ENCODE peak calls at places on chromosomes 7 and 10, in seven cellular contexts. S, J, M, H, G, N and B are unnamed samples.
A peak's percentile ranks its signal among the peaks of the same experiment; 100 is the strongest.

GRCh38 chr10:109126016-109126415 is 797.3 kb downstream of the XPNPEP1 start:
- DNase-seq in M (no peak), H (no peak), N (no peak), J (no peak), G (no peak), S (no peak), B (no peak)

GRCh38 chr7:14210075-14210474 is 220.6 kb upstream of the ETV1 start:
- DNase-seq in H (no peak), M (no peak), S (no peak), N (no peak), G (no peak), J (no peak), B (no peak)

GRCh38 chr7:24865994-24866615 is 108.8 kb upstream of the GSDME start:
- DNase-seq in G (no peak), M (no peak), H (no peak), S (no peak), J (no peak), N (no peak), B (no peak)

GRCh38 chr7:44962483-44963251 is 16.1 kb downstream of the MYO1G start:
- DNase-seq in H (no peak), M (no peak), N (peak; percentile 72), G (peak; percentile 47), S (peak; percentile 42), J (peak; percentile 62), B (no peak)

GRCh38 chr7:91383186-91383585 is 119.0 kb downstream of the FZD1 start:
- DNase-seq in J (no peak), S (no peak), H (no peak), M (no peak), G (no peak), N (no peak), B (no peak)

GRCh38 chr10:23994459-23995046 is 214.4 kb upstream of the KIAA1217 start:
- DNase-seq in S (peak; percentile 80), J (peak; percentile 62), M (peak; percentile 67), H (no peak), N (peak; percentile 73), G (peak; percentile 33), B (no peak)

GRCh38 chr10:126315471-126316177 is 72.7 kb downstream of the ADAM12 start:
- DNase-seq in H (no peak), N (no peak), S (no peak), G (no peak), M (no peak), J (no peak), B (no peak)

GRCh38 chr10:11714750-11715365 is 27.3 kb upstream of the ECHDC3 start:
- DNase-seq in N (no peak), H (no peak), J (no peak), M (no peak), S (no peak), G (no peak), B (no peak)

GRCh38 chr7:50446542-50446960 is 3.6 kb downstream of the FIGNL1 start:
- DNase-seq in M (no peak), S (no peak), N (no peak), G (no peak), H (no peak), J (no peak), B (no peak)

GRCh38 chr10:43598447-43598846 is 7.8 kb upstream of the ZNF485 start:
- DNase-seq in J (no peak), M (no peak), N (no peak), S (no peak), H (no peak), G (no peak), B (no peak)

GRCh38 chr7:123771256-123771655 is 22.5 kb upstream of the WASL start:
- DNase-seq in G (no peak), N (no peak), H (no peak), M (no peak), J (no peak), S (no peak), B (no peak)

GRCh38 chr10:60732240-60733188 is 45.8 kb upstream of the CDK1 start:
- DNase-seq in H (peak; percentile 21), G (no peak), S (peak; percentile 27), J (peak; percentile 48), N (peak; percentile 70), M (peak; percentile 60), B (peak; percentile 28)

GRCh38 chr10:60734226-60734625 is 44.1 kb upstream of the CDK1 start:
- DNase-seq in M (no peak), N (no peak), H (no peak), S (no peak), J (no peak), G (no peak), B (no peak)

GRCh38 chr10:60735244-60735643 is 43.0 kb upstream of the CDK1 start:
- DNase-seq in H (no peak), N (no peak), S (no peak), G (no peak), M (peak; percentile 65), J (peak; percentile 52), B (no peak)

GRCh38 chr10:60733826-60734225 is 44.5 kb upstream of the CDK1 start:
- DNase-seq in S (no peak), M (no peak), J (no peak), H (no peak), N (no peak), G (no peak), B (no peak)

DNA sequence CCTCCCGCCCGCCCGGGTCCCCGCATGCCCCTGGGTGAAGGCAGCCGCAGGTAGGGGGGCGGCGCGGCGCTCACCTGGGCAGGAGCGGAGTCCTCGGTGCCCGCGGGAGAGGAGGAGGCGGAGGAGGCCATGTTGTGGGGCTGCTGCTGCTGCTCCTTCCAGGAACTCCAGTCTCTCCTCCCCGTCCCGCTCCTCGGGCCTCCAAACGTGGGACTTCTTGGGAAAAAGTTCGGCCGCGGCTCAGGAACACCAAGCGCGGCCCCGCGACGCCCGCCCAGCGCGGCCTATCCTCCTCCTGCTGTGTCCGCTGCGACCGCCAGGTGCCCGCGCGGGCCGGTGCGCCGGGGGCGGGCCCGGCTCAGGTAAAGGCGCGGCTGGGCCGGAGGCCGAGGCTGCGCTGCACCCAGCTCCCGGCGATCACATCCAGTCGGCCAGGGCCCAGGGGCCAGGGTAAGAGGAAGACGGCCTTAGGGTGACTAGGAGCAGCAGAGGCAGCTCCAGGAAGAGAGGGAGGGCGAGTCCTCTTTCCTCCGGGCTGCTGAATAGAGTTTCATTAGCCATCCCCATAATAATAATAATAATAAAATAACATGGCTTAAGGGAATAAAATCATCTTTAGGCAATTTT is 45.0 kb upstream of the CDK1 start:
- DNase-seq in G (peak; percentile 14), S (peak; percentile 64), H (peak; percentile 44), M (peak; percentile 71), J (peak; percentile 69), N (peak; percentile 78), B (peak; percentile 45)
- TF ChIP-seq CTCF in G (peak; percentile 23), S (no peak), H (peak; percentile 57), M (peak; percentile 61), J (peak; percentile 67), N (peak; percentile 75), B (no peak)

DNA sequence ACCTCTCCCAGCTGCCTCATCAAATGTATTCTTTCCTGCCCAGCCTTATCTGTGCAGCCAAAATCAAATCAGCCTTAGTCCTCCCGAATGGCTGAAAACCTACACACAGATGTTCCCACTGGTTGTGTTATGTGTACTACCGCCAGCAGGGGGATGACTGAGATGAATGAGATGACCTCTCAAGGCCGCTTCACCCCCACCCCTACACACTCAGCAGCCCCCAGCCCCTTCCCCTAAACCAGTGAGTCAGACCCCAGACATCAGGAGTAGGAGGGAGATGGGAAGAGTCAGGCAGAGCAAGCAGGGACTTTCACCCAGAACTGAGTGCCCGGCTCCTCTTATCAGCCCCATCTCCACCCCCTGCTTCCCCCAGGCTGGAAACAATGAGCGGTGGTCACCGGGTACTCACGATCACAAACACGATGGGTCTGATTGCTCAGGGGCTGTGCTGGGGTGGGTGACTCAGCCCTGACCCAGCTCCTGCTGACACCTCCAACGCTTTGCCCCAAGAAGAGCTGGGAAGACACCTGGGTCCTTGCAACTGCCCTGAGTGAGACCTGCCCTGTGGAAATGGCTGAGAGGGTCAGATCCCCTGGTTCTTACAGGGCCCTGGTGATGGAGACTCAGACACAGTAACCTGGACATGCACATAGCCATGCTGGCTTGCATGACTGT is 6.6 kb upstream of the C10orf105 start:
- DNase-seq in M (peak; percentile 62), G (no peak), S (peak; percentile 52), H (peak; percentile 46), N (no peak), J (peak; percentile 61), B (no peak)
- TF ChIP-seq CTCF in M (no peak), G (no peak), S (peak; percentile 69), H (peak; percentile 63), N (peak; percentile 71), J (peak; percentile 66), B (no peak)

GRCh38 chr10:120948889-120949382 is 97.8 kb downstream of the WDR11 start:
- DNase-seq in J (peak; percentile 75), G (peak; percentile 66), H (peak; percentile 35), M (peak; percentile 68), N (peak; percentile 90), S (peak; percentile 91), B (peak; percentile 47)
- TF ChIP-seq CTCF in J (peak; percentile 98), G (peak; percentile 70), H (peak; percentile 52), M (peak; percentile 94), N (peak; percentile 98), S (peak; percentile 87), B (no peak)

GRCh38 chr10:98445200-98445812 is 1.4 kb downstream of the HPS1 start:
- DNase-seq in M (no peak), N (no peak), H (no peak), S (no peak), J (no peak), G (no peak), B (no peak)

GRCh38 chr10:98444314-98445006 is 2.3 kb downstream of the HPS1 start:
- DNase-seq in M (no peak), J (no peak), G (no peak), H (no peak), S (no peak), N (no peak), B (no peak)

GRCh38 chr10:98449287-98449686 is 2.6 kb upstream of the HPS1 start:
- DNase-seq in G (no peak), M (no peak), J (no peak), N (no peak), H (no peak), S (no peak), B (no peak)

GRCh38 chr10:98446121-98446655 is 547 bp downstream of the HPS1 start:
- DNase-seq in M (peak; percentile 35), N (no peak), G (no peak), S (peak; percentile 41), J (peak; percentile 45), H (peak; percentile 25), B (peak; percentile 57)

DNA sequence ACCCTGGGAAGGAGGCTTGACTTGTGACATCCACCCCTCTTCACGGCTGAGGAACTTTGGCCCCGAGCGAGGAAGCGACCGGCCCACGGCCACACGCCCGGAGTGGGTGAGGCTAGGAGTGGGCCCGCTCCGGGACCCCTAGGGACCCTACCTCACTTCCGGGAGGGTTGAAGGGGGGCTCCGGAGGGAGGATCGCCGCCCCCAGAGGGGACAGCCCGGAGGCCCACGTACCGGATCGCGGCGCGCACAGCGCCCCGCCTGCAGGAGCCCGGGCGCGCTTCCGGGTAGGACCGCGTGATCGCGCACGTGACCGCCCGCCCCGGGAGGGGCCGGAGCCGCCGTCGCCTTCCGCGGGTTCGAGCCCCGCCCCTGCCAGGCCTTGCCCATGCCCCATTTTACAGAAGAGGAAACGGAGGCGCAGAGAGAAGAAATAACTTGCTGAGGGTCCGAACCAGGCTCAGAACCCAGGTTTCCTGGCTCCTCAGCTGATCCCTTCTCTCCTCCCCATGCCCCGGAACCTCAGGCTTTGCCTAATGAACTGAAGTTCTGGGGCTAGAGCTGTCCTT is at the start of gene HPS1:
- DNase-seq in H (peak; percentile 77), M (peak; percentile 86), G (peak; percentile 86), J (peak; percentile 68), S (peak; percentile 66), N (peak; percentile 83), B (peak; percentile 93)
- TF ChIP-seq CTCF in H (no peak), M (no peak), G (no peak), J (no peak), S (no peak), N (peak; percentile 14), B (no peak)